ENCODE peak calls at places on chromosomes 13 and 19, in nine cellular contexts. P is memory B cell; U is upper lobe of left lung; E is psoas muscle; G is stimulated activated memory B cell treated with anti-CD40 and anti-IgM and Interleukin-4, amounts not matched to agents 10 μg/mL and 1 μg/mL and 100 μg/mL, for 72 hours; N is activated B cell treated with CpG ODN at 0.5 μM for 24 hours; O is T-helper 17 cell; M is Right ventricle myocardium inferior; X is activated CD8-positive, alpha-beta T cell treated with anti-CD3 and anti-CD28 coated beads for 36 hours. L is an unnamed sample.

GRCh38 chr19:21910318-21910717 is 74.3 kb upstream of the ZNF43 start:
- ATAC-seq in X (peak; percentile 64), P (no peak), G (no peak), O (no peak), E (no peak), N (no peak), U (no peak), M (no peak), L (no peak)

GRCh38 chr19:49554701-49555181 is 25.6 kb downstream of the NOSIP start:
- ATAC-seq in N (no peak), X (no peak), O (no peak), E (peak; percentile 13), G (no peak), P (no peak), M (peak; percentile 6), U (no peak), L (peak; percentile 32)

GRCh38 chr13:99014391-99014988 is 36.6 kb upstream of the DOCK9 start:
- ATAC-seq in N (no peak), M (no peak), U (no peak), P (no peak), E (no peak), X (no peak), G (no peak), O (no peak), L (no peak)

GRCh38 chr19:46015080-46015960 is 7.5 kb downstream of the PGLYRP1 start:
- ATAC-seq in P (peak; percentile 67), U (peak; percentile 84), N (peak; percentile 66), X (peak; percentile 75), G (peak; percentile 48), E (peak; percentile 47), M (peak; percentile 46), O (peak; percentile 74), L (peak; percentile 44)

GRCh38 chr13:40206241-40207109 is 460.0 kb downstream of the FOXO1 start:
- ATAC-seq in G (peak; percentile 86), N (peak; percentile 66), O (peak; percentile 91), P (peak; percentile 78), M (no peak), E (peak; percentile 86), U (no peak), X (peak; percentile 86), L (no peak)

GRCh38 chr13:108086678-108087077 is 128.7 kb downstream of the LIG4 start:
- ATAC-seq in P (no peak), G (no peak), N (no peak), E (no peak), U (no peak), M (no peak), X (no peak), O (no peak), L (no peak)

GRCh38 chr13:68697551-68697950 is 1410.1 kb upstream of the ATXN8OS start:
- ATAC-seq in G (no peak), O (no peak), U (no peak), M (no peak), X (no peak), P (no peak), N (no peak), E (no peak), L (no peak)

GRCh38 chr13:66691149-66691548 is 539.0 kb downstream of the PCDH9 start:
- ATAC-seq in O (no peak), E (no peak), N (no peak), P (no peak), G (no peak), U (no peak), M (no peak), X (no peak), L (no peak)

GRCh38 chr19:32890326-32890725 is 20.8 kb upstream of the SLC7A9 start:
- ATAC-seq in M (no peak), O (no peak), X (no peak), U (no peak), P (no peak), N (no peak), E (no peak), G (no peak), L (no peak)

GRCh38 chr19:43408043-43408442 is 6.6 kb upstream of the TEX101 start:
- ATAC-seq in E (no peak), P (no peak), M (no peak), X (no peak), G (no peak), U (peak; percentile 44), O (no peak), N (no peak), L (no peak)

GRCh38 chr19:40744554-40745401 is 5.5 kb downstream of the ACTMAP start:
- ATAC-seq in E (no peak), X (peak; percentile 85), O (no peak), G (peak; percentile 47), P (peak; percentile 32), U (peak; percentile 77), M (no peak), N (peak; percentile 25), L (no peak)

GRCh38 chr13:109383683-109384082 is 402.7 kb downstream of the IRS2 start:
- ATAC-seq in G (no peak), E (no peak), P (no peak), O (no peak), M (no peak), U (no peak), N (no peak), X (no peak), L (no peak)

GRCh38 chr19:10093295-10094186 is 7.4 kb downstream of the SHFL start:
- ATAC-seq in P (no peak), U (no peak), G (no peak), M (no peak), O (no peak), N (no peak), X (no peak), E (no peak), L (no peak)

GRCh38 chr13:111304603-111305289 is 15.7 kb upstream of the TEX29 start:
- ATAC-seq in P (no peak), X (no peak), G (peak; percentile 51), E (no peak), O (no peak), N (no peak), U (no peak), M (no peak), L (no peak)

GRCh38 chr19:5282926-5283325 is 57.7 kb downstream of the PTPRS start:
- ATAC-seq in O (no peak), U (no peak), M (peak; percentile 65), E (peak; percentile 59), N (no peak), X (no peak), G (no peak), P (no peak), L (peak; percentile 39)

GRCh38 chr13:91358384-91358776 is 10.9 kb downstream of the MIR17HG start:
- ATAC-seq in U (no peak), G (peak; percentile 43), N (no peak), M (no peak), X (no peak), E (no peak), P (peak; percentile 53), O (no peak), L (no peak)

GRCh38 chr13:98535501-98536357 is 41.2 kb downstream of the STK24 start:
- ATAC-seq in M (peak; percentile 27), O (peak; percentile 53), X (no peak), U (no peak), G (no peak), N (no peak), E (peak; percentile 69), P (no peak), L (no peak)

GRCh38 chr13:22193070-22193469 is 522.2 kb downstream of the FGF9 start:
- ATAC-seq in G (no peak), N (no peak), U (no peak), P (no peak), X (peak; percentile 68), O (no peak), M (no peak), E (no peak), L (no peak)

GRCh38 chr19:18339703-18340102 is 695 bp upstream of the PGPEP1 start:
- ATAC-seq in E (peak; percentile 18), P (peak; percentile 7), M (no peak), O (no peak), N (no peak), X (no peak), G (no peak), U (no peak), L (no peak)

L was measured in gastroesophageal sphincter.